ENCODE peak calls at places on chromosomes 7 and 10, in ten cellular contexts. S is neural progenitor cell, Z is hepatocyte, T is IMR-90, L is HepG2, K is SK-N-SH, O is PC-3, R is astrocyte, Y is HCT116, G is GM23338. I is an unnamed sample. For H3K4me1 and H3K36me3, the result is how much of the 10 kb centered on the place peaks cover.

GRCh38 chr10:79393924-79394610 is 46.8 kb downstream of the PPIF start:
- DNase-seq in O (no peak), G (no peak), Z (no peak), Y (no peak), R (no peak), K (no peak), L (no peak), S (no peak), T (no peak), I (no peak)

GRCh38 chr7:8389898-8390642 is 43.3 kb upstream of the NXPH1 start:
- DNase-seq in O (no peak), Y (peak), K (no peak), T (no peak), L (no peak), G (peak), S (peak), Z (peak), R (no peak), I (peak)

GRCh38 chr7:142088022-142088714 is 23.4 kb upstream of the MGAM2 start:
- DNase-seq in Y (no peak), S (no peak), O (no peak), K (no peak), R (no peak), T (no peak), L (no peak), G (no peak), Z (no peak), I (no peak)

GRCh38 chr10:129780158-129780557 is 183.9 kb downstream of the EBF3 start:
- DNase-seq in O (no peak), S (no peak), K (no peak), Y (no peak), R (no peak), Z (no peak), T (no peak), L (no peak), G (no peak), I (no peak)

GRCh38 chr10:104273291-104273690 is 4.3 kb downstream of the GSTO2 start:
- DNase-seq in S (no peak), G (no peak), K (no peak), L (no peak), Z (no peak), T (peak), R (no peak), O (peak), Y (no peak), I (no peak)

GRCh38 chr10:72096115-72097000 is 8.0 kb upstream of the SPOCK2 start:
- DNase-seq in K (no peak), Y (no peak), G (no peak), T (peak), O (no peak), Z (peak), R (peak), L (peak), S (peak), I (peak)

GRCh38 chr10:70253878-70254765 is 20.9 kb upstream of the PPA1 start:
- DNase-seq in O (no peak), L (no peak), K (no peak), G (no peak), R (no peak), T (no peak), Z (no peak), Y (no peak), S (no peak), I (no peak)

GRCh38 chr7:131057015-131057518 is 270.6 kb upstream of the MKLN1 start:
- DNase-seq in Z (peak), G (no peak), K (no peak), T (peak), R (peak), S (no peak), Y (no peak), O (no peak), L (peak), I (no peak)

GRCh38 chr7:101395376-101395775 is 32.7 kb downstream of the COL26A1 start:
- DNase-seq in O (no peak), R (no peak), Y (no peak), G (peak), S (no peak), T (no peak), Z (no peak), K (no peak), L (no peak), I (no peak)

GRCh38 chr7:2247141-2247985 is 5.3 kb downstream of the NUDT1 start:
- DNase-seq in O (peak), Y (no peak), S (peak), L (no peak), G (peak), T (no peak), Z (peak), K (peak), R (no peak), I (no peak)

GRCh38 chr10:105969884-105970377 is 1194.6 kb downstream of the SORCS1 start:
- DNase-seq in O (no peak), L (no peak), K (no peak), G (no peak), S (no peak), R (no peak), T (no peak), Y (no peak), Z (no peak), I (no peak)

GRCh38 chr10:101644002-101644401 is 51.0 kb downstream of the FBXW4 start:
- DNase-seq in Z (no peak), R (no peak), L (no peak), O (no peak), Y (no peak), K (no peak), G (peak), S (peak), T (no peak), I (no peak)

GRCh38 chr10:97174276-97174775 is 11.4 kb downstream of the SLIT1 start:
- DNase-seq in Y (no peak), S (no peak), K (no peak), Z (no peak), L (no peak), T (no peak), R (no peak), O (no peak), G (no peak), I (no peak)

GRCh38 chr10:6269953-6270867 is 67.5 kb downstream of the PFKFB3 start:
- DNase-seq in G (no peak), T (peak), O (no peak), Z (no peak), S (no peak), Y (no peak), R (no peak), L (no peak), K (no peak), I (no peak)

GRCh38 chr10:52623761-52624160 is 148.8 kb downstream of the MBL2 start:
- DNase-seq in K (no peak), Y (no peak), Z (no peak), O (no peak), T (peak), G (no peak), L (no peak), S (no peak), R (peak), I (no peak)

GRCh38 chr7:2524808-2525140 is 5.2 kb downstream of the LFNG start:
- DNase-seq in T (no peak), G (peak), Y (no peak), O (no peak), K (no peak), L (no peak), Z (no peak), S (peak), R (no peak), I (no peak)

GRCh38 chr10:104608076-104608828 is 32.8 kb upstream of the SORCS3 start:
- DNase-seq in R (no peak), S (no peak), G (no peak), Z (no peak), K (no peak), Y (no peak), L (no peak), T (no peak), O (no peak), I (no peak)

GRCh38 chr7:57305192-57305748 is 144.7 kb upstream of the ZNF716 start:
- DNase-seq in L (no peak), S (no peak), T (no peak), K (peak), R (no peak), Y (no peak), G (peak), O (no peak), Z (no peak), I (no peak)

GRCh38 chr7:47383064-47383463 is 198.8 kb downstream of the TNS3 start:
- DNase-seq in L (no peak), T (peak), Y (no peak), S (no peak), Z (no peak), G (no peak), K (no peak), R (peak), O (no peak), I (no peak)

GRCh38 chr10:8588135-8588534 is 533.6 kb downstream of the GATA3 start:
- DNase-seq in R (no peak), K (no peak), Y (no peak), G (no peak), O (no peak), L (no peak), Z (no peak), T (no peak), S (no peak), I (no peak)

GRCh38 chr7:115210552-115210951 is 288.7 kb downstream of the MDFIC start:
- DNase-seq in R (no peak), Y (no peak), K (no peak), L (no peak), G (no peak), T (no peak), Z (no peak), S (no peak), O (no peak), I (no peak)

GRCh38 chr7:133582766-133583523 is 330.1 kb downstream of the EXOC4 start:
- DNase-seq in R (peak), Y (no peak), T (peak), O (no peak), S (no peak), Z (no peak), K (no peak), G (no peak), L (no peak), I (no peak)

GRCh38 chr10:121683803-121684202 is 85.6 kb upstream of the FGFR2 start:
- DNase-seq in G (no peak), S (peak), O (no peak), K (peak), T (no peak), Z (no peak), R (no peak), L (no peak), Y (no peak), I (no peak)

GRCh38 chr10:86951184-86951761 is 6.1 kb downstream of the MMRN2 start:
- DNase-seq in K (no peak), T (no peak), R (no peak), S (no peak), Z (peak), L (no peak), Y (no peak), O (no peak), G (no peak), I (peak)

GRCh38 chr7:116509982-116510579 is 10.5 kb downstream of the CAV2 start:
- DNase-seq in Y (no peak), Z (no peak), L (no peak), K (no peak), R (no peak), S (no peak), G (no peak), O (peak), T (peak), I (no peak)

GRCh38 chr7:116510795-116511194 is 11.3 kb downstream of the CAV2 start:
- DNase-seq in S (no peak), O (no peak), Z (no peak), G (no peak), R (no peak), K (no peak), Y (no peak), T (no peak), L (no peak), I (no peak)

GRCh38 chr7:116511552-116512523 is 12.3 kb downstream of the CAV2 start:
- DNase-seq in Y (peak), Z (no peak), L (peak), O (peak), S (peak), T (peak), K (no peak), G (no peak), R (peak), I (peak)

GRCh38 chr7:116515584-116515983 is 9.3 kb upstream of the CAV1 start:
- DNase-seq in R (no peak), O (no peak), G (no peak), Z (no peak), T (no peak), K (no peak), L (no peak), Y (no peak), S (no peak), I (no peak)

DNA sequence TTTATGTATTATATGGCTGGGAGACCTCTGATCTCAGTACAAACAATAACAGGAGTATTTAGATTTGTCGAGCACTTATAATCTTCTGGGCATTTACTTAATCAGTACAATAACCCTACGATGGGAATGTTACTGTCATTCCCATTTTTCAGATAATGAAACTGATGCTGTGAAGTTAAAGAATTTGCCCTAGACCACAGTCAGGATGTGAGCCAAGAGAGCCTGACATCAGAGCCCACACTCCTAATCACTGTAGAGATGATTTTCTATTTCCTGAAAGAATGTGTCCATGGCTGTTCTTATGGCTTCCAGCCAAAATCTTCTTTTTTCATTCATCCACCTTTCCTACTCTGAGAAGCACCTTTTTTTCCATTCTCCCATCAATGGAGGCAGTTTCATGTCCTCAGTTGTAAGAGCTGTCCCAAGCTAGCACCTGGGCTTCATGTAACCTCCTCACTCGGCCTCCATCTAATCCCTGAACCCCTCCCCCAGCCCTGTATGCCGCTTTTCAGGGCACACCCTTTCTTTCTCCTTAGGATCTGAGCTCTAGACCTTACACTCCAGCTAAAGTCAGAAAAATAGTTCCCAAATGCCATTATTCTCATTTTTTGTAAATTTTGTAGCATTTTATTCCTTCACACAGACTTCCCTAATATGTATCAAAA is 12.2 kb upstream of the CAV1 start:
- DNase-seq in Z (no peak), S (no peak), K (no peak), O (peak), T (peak), L (no peak), Y (no peak), R (peak), G (no peak), I (no peak)
- H2AFZ ChIP-seq in Z (no peak), S (peak), K (no peak), O (peak), T (no peak), L (peak), Y (no peak), R (no peak), G (peak), I (peak)

GRCh38 chr7:128103498-128104108 is 72.4 kb upstream of the LRRC4 start:
- DNase-seq in S (no peak), Z (no peak), L (peak), O (no peak), G (peak), Y (no peak), R (no peak), T (no peak), K (peak), I (no peak)

GRCh38 chr7:128100949-128101713 is 69.9 kb upstream of the LRRC4 start:
- DNase-seq in Y (no peak), O (no peak), G (no peak), S (no peak), Z (no peak), T (no peak), R (no peak), L (no peak), K (no peak), I (no peak)

GRCh38 chr7:128104109-128104742 is 73.0 kb upstream of the LRRC4 start:
- DNase-seq in R (no peak), L (no peak), Z (no peak), Y (no peak), G (peak), K (peak), S (peak), O (no peak), T (no peak), I (no peak)

GRCh38 chr7:128100225-128100948 is 69.2 kb upstream of the LRRC4 start:
- DNase-seq in Z (no peak), R (no peak), Y (no peak), O (no peak), L (no peak), G (no peak), K (no peak), S (no peak), T (no peak), I (peak)

GRCh38 chr7:128102490-128103291 is 71.5 kb upstream of the LRRC4 start:
- DNase-seq in L (no peak), O (no peak), G (no peak), S (no peak), K (no peak), T (no peak), R (no peak), Z (no peak), Y (no peak), I (no peak)
- H3K4me1 ChIP-seq in L (under half), O (under half), G (under half), S (under half), K (under half), T (under half), R (under half), Z (under half), Y (under half), I (under half)

GRCh38 chr7:105101864-105102263 is 87.9 kb downstream of the KMT2E start:
- DNase-seq in Y (no peak), Z (no peak), T (no peak), G (no peak), O (no peak), R (no peak), S (no peak), L (no peak), K (no peak), I (no peak)
- H3K36me3 ChIP-seq in Y (under half), Z (under half), T (under half), G (under half), O (under half), R (under half), S (half or more), L (half or more), K (half or more), I (under half)

GRCh38 chr7:22696672-22697071 is 30.3 kb upstream of the IL6 start:
- DNase-seq in Y (no peak), T (peak), L (no peak), G (no peak), K (no peak), S (no peak), R (peak), O (no peak), Z (no peak), I (peak)

GRCh38 chr7:22697322-22697859 is 29.6 kb upstream of the IL6 start:
- DNase-seq in L (no peak), O (no peak), K (no peak), Z (no peak), G (no peak), R (no peak), T (no peak), S (no peak), Y (no peak), I (no peak)

GRCh38 chr7:22694597-22695207 is 32.3 kb upstream of the IL6 start:
- DNase-seq in S (no peak), R (no peak), L (no peak), K (no peak), Y (no peak), T (no peak), Z (no peak), G (no peak), O (no peak), I (peak)

GRCh38 chr7:22697897-22698645 is 28.9 kb upstream of the IL6 start:
- DNase-seq in K (no peak), Y (no peak), G (no peak), S (no peak), O (no peak), R (no peak), L (no peak), T (no peak), Z (no peak), I (peak)

DNA sequence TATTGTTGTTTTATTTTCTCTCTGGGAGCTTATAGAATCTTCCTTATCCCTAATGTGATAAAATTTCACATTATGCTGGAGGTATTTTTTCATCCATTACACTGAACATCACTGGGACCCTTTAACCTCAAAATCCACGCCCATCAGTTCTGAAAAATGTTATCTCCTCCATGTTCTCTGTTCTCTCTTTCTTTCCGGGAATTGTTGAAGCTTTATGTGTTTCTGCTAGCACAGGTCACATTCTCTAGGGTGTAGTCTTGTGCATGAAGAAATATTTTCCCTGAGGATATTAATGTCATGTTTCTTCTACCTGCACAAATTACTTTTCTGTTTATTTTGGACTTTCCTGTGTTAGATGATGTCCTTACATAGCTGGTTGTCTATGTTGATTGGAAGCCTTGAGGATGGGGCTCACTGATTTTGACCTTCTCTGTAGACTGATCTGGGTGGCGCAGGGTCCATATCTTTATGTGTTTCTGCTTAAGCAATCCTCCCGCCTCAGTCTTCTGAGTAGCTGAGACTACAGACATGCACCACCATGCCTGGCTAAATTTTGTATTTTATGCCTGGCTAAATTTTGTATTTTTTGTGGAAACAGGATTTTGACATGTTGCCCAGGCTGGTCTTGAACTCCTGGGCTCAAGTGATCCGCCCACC is 31.4 kb upstream of the IL6 start:
- DNase-seq in T (no peak), G (no peak), R (no peak), S (no peak), K (no peak), L (no peak), O (no peak), Y (no peak), Z (no peak), I (peak)
- H2AFZ ChIP-seq in T (no peak), G (no peak), R (no peak), S (no peak), K (peak), L (no peak), O (no peak), Y (no peak), Z (no peak), I (no peak)

DNA sequence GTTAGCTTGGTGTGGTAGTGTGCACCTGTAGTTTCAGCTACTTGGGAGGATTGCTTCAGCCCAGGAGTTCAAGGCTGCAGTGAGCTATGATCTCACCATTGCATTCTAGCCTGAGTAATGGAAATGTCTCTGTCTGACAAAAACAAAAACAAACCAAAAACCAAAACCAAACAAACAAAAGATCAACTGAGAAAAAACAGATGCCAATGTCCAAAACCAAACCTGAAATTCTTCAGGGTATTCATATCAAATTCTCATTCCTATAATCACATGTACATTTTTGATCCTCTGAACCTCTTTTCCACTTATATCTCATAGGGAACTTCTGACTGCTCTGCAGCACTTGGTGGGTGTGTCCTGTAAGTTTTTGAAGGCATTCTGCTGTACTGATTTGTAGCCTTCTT is 87.0 kb downstream of the CDK6 start:
- DNase-seq in G (no peak), Y (no peak), Z (no peak), K (no peak), S (no peak), T (peak), O (no peak), L (no peak), R (no peak), I (no peak)
- H3K4me1 ChIP-seq in G (under half), Y (half or more), Z (under half), K (under half), S (under half), T (under half), O (half or more), L (half or more), R (half or more), I (under half)